ENCODE peak calls at places on chromosomes 5 and 9, in eight cellular contexts. T is AG09309, V is left ventricle myocardium inferior, P is stomach, W is AG04450, E is cardiac fibroblast, S is heart left ventricle, F is HFF-Myc. M is an unnamed sample.

GRCh38 chr5:31854625-31855526 is 215.9 kb downstream of the PDZD2 start:
- DNase-seq in T (no peak), V (peak; percentile 54), P (peak; percentile 50), W (no peak), E (peak; percentile 24), S (peak; percentile 64), F (no peak), M (peak; percentile 30)

GRCh38 chr9:132365986-132366385 is 11.2 kb upstream of the SETX start:
- DNase-seq in T (no peak), V (no peak), P (no peak), W (no peak), E (no peak), S (no peak), F (no peak), M (no peak)

GRCh38 chr9:16344343-16344742 is 526.1 kb downstream of the BNC2 start:
- DNase-seq in T (peak; percentile 87), V (no peak), P (no peak), W (peak; percentile 33), E (peak; percentile 95), S (no peak), F (peak; percentile 59), M (peak; percentile 91)

GRCh38 chr9:750264-750967 is 91.1 kb upstream of the DMRT1 start:
- DNase-seq in T (no peak), V (no peak), P (no peak), W (no peak), E (no peak), S (peak; percentile 46), F (no peak), M (no peak)

GRCh38 chr9:8514760-8515159 is 715.2 kb upstream of the DMAC1 start:
- DNase-seq in T (no peak), V (no peak), P (no peak), W (no peak), E (no peak), S (no peak), F (no peak), M (no peak)

GRCh38 chr9:78971505-78971904 is 600.3 kb upstream of the TLE4 start:
- DNase-seq in T (no peak), V (no peak), P (no peak), W (no peak), E (no peak), S (no peak), F (no peak), M (no peak)

GRCh38 chr9:79562749-79563386 is 8.9 kb upstream of the TLE4 start:
- DNase-seq in T (no peak), V (no peak), P (no peak), W (no peak), E (peak; percentile 3), S (no peak), F (no peak), M (no peak)

GRCh38 chr5:91224969-91225368 is 158.1 kb downstream of the ARRDC3 start:
- DNase-seq in T (no peak), V (no peak), P (no peak), W (no peak), E (no peak), S (no peak), F (no peak), M (no peak)

GRCh38 chr5:138702827-138703194 is 50.4 kb upstream of the CTNNA1 start:
- DNase-seq in T (no peak), V (no peak), P (no peak), W (no peak), E (no peak), S (no peak), F (no peak), M (no peak)

GRCh38 chr5:91318727-91319126 is 64.4 kb downstream of the ARRDC3 start:
- DNase-seq in T (no peak), V (no peak), P (no peak), W (no peak), E (no peak), S (no peak), F (no peak), M (no peak)

GRCh38 chr5:107104774-107105050 is 566.0 kb downstream of the EFNA5 start:
- DNase-seq in T (no peak), V (no peak), P (no peak), W (no peak), E (peak; percentile 20), S (peak; percentile 43), F (no peak), M (peak; percentile 30)

DNA sequence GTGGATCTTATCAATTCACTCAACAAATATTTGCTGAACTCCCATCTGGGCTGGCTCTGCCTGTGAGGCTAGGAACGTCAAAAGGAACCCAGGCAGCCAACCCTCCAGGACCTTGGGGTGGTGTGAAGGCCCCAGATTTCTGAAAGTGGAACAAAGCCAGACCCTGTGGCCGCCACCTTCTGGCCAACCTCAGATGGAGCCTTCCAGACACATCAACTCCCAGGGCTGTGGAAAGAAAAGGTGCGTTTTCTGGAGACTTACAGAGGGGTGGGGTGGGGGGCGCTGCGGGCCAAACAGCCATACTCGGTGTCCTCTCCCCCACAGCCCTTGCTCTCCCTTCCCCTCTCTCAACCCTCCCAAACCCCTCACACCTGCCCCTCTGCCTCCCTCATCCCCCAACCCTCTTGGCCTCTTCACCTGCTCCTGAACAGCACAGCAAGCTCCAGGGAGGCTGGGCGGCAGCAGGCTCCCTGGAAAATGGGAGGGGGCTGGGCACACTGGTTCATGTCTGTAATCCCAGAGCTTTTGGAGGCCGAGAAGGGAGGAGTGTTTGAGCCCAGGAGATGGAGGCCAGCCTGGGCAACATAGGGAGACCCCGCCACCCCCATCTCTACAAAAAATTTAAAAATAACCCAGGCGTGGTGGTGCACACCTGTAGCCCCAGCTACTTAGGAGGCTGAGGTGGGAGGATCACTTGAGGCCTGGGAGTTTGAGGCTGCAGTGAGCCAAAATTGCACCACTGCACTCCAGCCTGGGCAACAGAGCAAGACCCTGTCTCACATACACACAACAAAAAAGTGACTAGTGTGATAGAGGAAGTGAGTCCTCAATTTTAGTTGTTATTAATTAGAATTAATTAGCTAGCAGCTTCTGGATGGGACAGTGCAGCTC is 45.0 kb upstream of the PRRC2B start:
- DNase-seq in T (no peak), V (no peak), P (no peak), W (no peak), E (no peak), S (no peak), F (no peak), M (no peak)
- TF ChIP-seq CTCF in T (peak; percentile 23), V (no peak), P (no peak), W (peak; percentile 29), E (peak; percentile 14), S (no peak), F (peak; percentile 8), M (peak; percentile 20)

GRCh38 chr9:35666045-35666444 is 1.1 kb upstream of the ARHGEF39 start:
- DNase-seq in T (no peak), V (no peak), P (no peak), W (no peak), E (no peak), S (no peak), F (no peak), M (peak; percentile 46)

GRCh38 chr9:35666547-35666946 is 1.6 kb upstream of the ARHGEF39 start:
- DNase-seq in T (no peak), V (no peak), P (no peak), W (no peak), E (no peak), S (no peak), F (no peak), M (no peak)

GRCh38 chr9:35665471-35665818 is 450 bp upstream of the ARHGEF39 start:
- DNase-seq in T (no peak), V (no peak), P (no peak), W (no peak), E (no peak), S (no peak), F (no peak), M (no peak)

GRCh38 chr9:35662437-35662836 is 2.6 kb downstream of the ARHGEF39 start:
- DNase-seq in T (no peak), V (no peak), P (no peak), W (no peak), E (no peak), S (no peak), F (no peak), M (no peak)

DNA sequence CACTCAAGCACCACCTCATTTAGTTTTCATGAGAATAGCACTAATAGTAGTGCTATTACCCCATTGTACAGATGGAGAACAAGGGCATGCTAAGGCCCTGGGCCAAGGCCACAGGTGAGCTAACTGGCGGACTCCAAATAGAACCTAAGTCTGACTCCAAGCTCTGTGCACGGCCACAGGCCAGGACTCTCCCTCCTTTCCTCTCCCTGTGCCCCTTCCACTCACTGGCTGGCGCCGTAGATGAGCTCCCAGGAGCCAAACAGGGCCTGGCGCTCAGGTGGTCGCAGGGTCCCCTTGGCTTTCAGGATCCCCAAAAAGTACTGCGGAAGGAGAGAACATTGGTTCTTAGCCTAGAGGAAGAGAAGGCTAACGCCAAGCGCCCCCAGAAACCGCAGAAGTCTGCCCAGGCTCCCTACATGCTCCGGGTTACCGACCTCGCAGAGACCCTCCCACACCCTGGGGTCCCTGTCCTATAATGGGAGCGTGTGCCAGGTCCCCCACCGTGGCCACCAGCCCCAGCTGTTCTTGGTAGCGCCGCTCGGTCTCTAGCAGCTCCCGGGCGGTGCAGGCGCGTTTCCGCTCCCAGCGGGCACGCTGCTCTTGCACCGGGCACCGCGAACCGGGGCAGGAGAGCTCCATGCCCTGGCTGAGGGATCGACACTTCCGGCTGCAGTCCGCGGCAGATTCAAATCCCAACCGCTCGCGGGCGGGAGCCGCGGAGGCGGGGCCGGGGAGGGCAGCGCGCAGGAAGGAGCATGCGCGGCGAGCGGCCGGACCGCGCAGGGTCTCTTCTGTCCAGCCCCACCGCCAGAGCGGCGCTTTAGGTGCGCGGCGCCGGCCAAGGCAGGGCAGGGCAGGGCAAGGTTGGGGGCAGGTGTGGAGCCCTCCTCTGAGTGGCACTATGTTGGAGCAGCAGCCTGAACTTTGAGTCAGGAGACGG is at the start of gene ARHGEF39:
- DNase-seq in T (no peak), V (peak; percentile 80), P (peak; percentile 89), W (no peak), E (peak; percentile 66), S (peak; percentile 89), F (no peak), M (peak; percentile 70)
- TF ChIP-seq CTCF in T (peak; percentile 7), V (peak; percentile 34), P (peak; percentile 21), W (peak; percentile 31), E (no peak), S (no peak), F (peak; percentile 19), M (no peak)

DNA sequence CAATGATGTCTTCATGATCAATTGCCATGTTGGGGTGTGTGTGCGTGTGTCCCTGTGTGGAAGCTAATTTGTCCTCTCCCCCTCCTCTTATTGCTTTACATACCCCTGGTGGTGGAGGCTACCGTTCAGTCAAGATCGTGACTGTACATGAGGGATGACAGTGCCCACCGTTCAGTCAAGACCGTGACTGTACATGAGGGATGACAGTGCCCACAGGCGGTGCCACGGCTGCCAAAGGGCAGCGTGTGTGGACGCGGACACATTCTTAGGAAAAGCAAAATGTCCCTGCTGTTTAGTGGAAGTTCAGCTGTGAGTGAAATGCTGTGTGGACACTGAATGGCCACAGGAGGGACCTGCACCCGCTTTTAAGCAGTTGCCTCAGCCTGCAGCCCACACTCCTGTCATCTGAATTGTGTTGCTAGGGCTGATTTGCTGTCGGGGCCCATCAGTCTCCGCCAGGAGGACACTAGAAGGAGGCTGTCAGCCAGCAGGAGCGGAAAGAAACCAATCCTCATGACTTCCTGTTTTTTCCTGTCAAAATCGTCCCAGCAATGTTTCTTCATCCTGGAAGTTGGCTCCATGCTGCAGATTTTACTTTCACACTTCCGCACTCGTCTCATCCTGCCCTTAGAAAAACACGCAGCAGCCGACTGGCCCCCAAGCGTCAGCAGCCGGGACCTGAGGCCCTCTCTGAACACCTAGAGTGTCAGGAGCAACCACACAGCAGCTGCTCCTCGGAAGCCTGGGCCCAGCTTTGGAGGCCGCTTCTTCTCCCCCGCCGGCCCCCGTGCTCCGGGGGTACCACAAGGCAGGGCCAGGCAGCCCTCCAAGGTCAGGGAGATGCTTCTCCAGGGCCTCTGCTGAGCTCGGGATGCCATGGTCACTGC is 9.1 kb downstream of the OR2V1 start:
- DNase-seq in T (no peak), V (no peak), P (no peak), W (no peak), E (no peak), S (peak; percentile 32), F (no peak), M (no peak)
- TF ChIP-seq CTCF in T (no peak), V (peak; percentile 39), P (no peak), W (no peak), E (no peak), S (peak; percentile 16), F (no peak), M (no peak)

GRCh38 chr9:2727966-2728613 is 10.8 kb downstream of the KCNV2 start:
- DNase-seq in T (no peak), V (no peak), P (no peak), W (peak; percentile 48), E (peak; percentile 89), S (peak; percentile 45), F (peak; percentile 36), M (peak; percentile 85)
- TF ChIP-seq CTCF in T (peak; percentile 75), V (peak; percentile 74), P (peak; percentile 61), W (peak; percentile 82), E (peak; percentile 94), S (peak; percentile 45), F (peak; percentile 68), M (peak; percentile 91)